ENCODE peak calls at places on chromosome 14, in four cellular contexts. Y is H7, T is thoracic aorta, J is tibial artery. H is an unnamed sample.

GRCh38 chr14:69424139-69424923 is 25.8 kb downstream of the SLC39A9 start:
- DNase-seq in Y (no peak), T (no peak), J (no peak), H (peak; percentile 10)

GRCh38 chr14:79699206-79699605 is 512.1 kb downstream of the DIO2 start:
- DNase-seq in Y (no peak), T (no peak), J (no peak), H (no peak)

GRCh38 chr14:71931492-71932228 is 569 bp upstream of the RGS6 start:
- DNase-seq in Y (no peak), T (no peak), J (peak; percentile 29), H (no peak)

GRCh38 chr14:101774006-101774755 is 12.7 kb downstream of the PPP2R5C start:
- DNase-seq in Y (no peak), T (no peak), J (no peak), H (no peak)

GRCh38 chr14:59998575-59998974 is 78.6 kb downstream of the LRRC9 start:
- DNase-seq in Y (no peak), T (no peak), J (no peak), H (no peak)

GRCh38 chr14:64720190-64720589 is 16.0 kb downstream of the PLEKHG3 start:
- DNase-seq in Y (no peak), T (no peak), J (no peak), H (peak; percentile 81)

GRCh38 chr14:35879141-35879648 is 53.1 kb downstream of the BRMS1L start:
- DNase-seq in Y (no peak), T (no peak), J (no peak), H (no peak)

GRCh38 chr14:106691601-106692291 is 1165.4 kb downstream of the TMEM121 start:
- DNase-seq in Y (no peak), T (no peak), J (no peak), H (no peak)

GRCh38 chr14:74882103-74882920 is 596 bp downstream of the DLST start:
- DNase-seq in Y (peak; percentile 81), T (peak; percentile 22), J (peak; percentile 54), H (no peak)

GRCh38 chr14:103169954-103170353 is 46.7 kb downstream of the TNFAIP2 start:
- DNase-seq in Y (no peak), T (no peak), J (no peak), H (no peak)

GRCh38 chr14:85534914-85535313 is 5.0 kb downstream of the FLRT2 start:
- DNase-seq in Y (peak; percentile 18), T (no peak), J (no peak), H (no peak)

GRCh38 chr14:29216774-29217232 is 450.2 kb downstream of the FOXG1 start:
- DNase-seq in Y (no peak), T (no peak), J (no peak), H (no peak)

GRCh38 chr14:61025239-61026223 is 44.5 kb downstream of the SLC38A6 start:
- DNase-seq in Y (peak; percentile 32), T (peak; percentile 14), J (peak; percentile 61), H (peak; percentile 45)

H was measured in non-pigmented ciliary epithelial cell.